ENCODE peak calls at places on chromosomes 11 and 22, in six cellular contexts. P is K562, E is SK-N-SH, F is HepG2, Q is HL-60, S is GM12878. V is an unnamed sample.

GRCh38 chr22:37896181-37896592 is 9.9 kb upstream of the MICALL1 start:
- DNase-seq in F (peak), Q (peak), E (no peak), S (peak), P (no peak), V (no peak)

GRCh38 chr11:77665240-77665965 is 27.8 kb upstream of the CLNS1A start:
- DNase-seq in E (no peak), Q (no peak), S (no peak), P (no peak), F (no peak), V (no peak)

GRCh38 chr11:118415739-118416068 is 14.3 kb downstream of the ATP5MG start:
- DNase-seq in S (no peak), E (peak), Q (peak), F (no peak), P (peak), V (peak)

GRCh38 chr11:111329306-111330204 is 31.2 kb downstream of the POU2AF3 start:
- DNase-seq in Q (no peak), E (no peak), F (no peak), S (no peak), P (no peak), V (no peak)

GRCh38 chr11:13928566-13929251 is 33.8 kb upstream of the SPON1 start:
- DNase-seq in S (no peak), Q (no peak), P (peak), F (no peak), E (no peak), V (no peak)

GRCh38 chr11:28964811-28965210 is 856.6 kb downstream of the METTL15 start:
- DNase-seq in F (no peak), E (no peak), P (no peak), S (no peak), Q (no peak), V (no peak)

GRCh38 chr22:41925783-41926460 is 684 bp downstream of the TNFRSF13C start:
- DNase-seq in S (no peak), F (peak), E (peak), Q (peak), P (peak), V (peak)

GRCh38 chr22:37420656-37421467 is 6.4 kb downstream of the ELFN2 start:
- DNase-seq in S (no peak), Q (peak), E (no peak), F (no peak), P (no peak), V (no peak)

GRCh38 chr11:1480555-1481482 is 5.8 kb downstream of the MOB2 start:
- DNase-seq in Q (no peak), P (no peak), S (no peak), F (no peak), E (no peak), V (no peak)

GRCh38 chr22:22687638-22688500 is 43.5 kb downstream of the GGTLC2 start:
- DNase-seq in Q (peak), S (no peak), E (peak), P (peak), F (peak), V (no peak)

GRCh38 chr11:75389276-75389605 is 10.1 kb upstream of the RPS3 start:
- DNase-seq in Q (no peak), P (no peak), E (no peak), F (no peak), S (no peak), V (no peak)

GRCh38 chr11:75384438-75385080 is 14.8 kb upstream of the RPS3 start:
- DNase-seq in P (peak), F (peak), S (no peak), E (peak), Q (peak), V (peak)

GRCh38 chr11:75387742-75388294 is 11.5 kb upstream of the RPS3 start:
- DNase-seq in Q (no peak), P (no peak), S (no peak), E (no peak), F (no peak), V (no peak)

GRCh38 chr11:75388386-75389275 is 10.7 kb upstream of the RPS3 start:
- DNase-seq in E (peak), P (peak), S (no peak), Q (peak), F (peak), V (peak)

DNA sequence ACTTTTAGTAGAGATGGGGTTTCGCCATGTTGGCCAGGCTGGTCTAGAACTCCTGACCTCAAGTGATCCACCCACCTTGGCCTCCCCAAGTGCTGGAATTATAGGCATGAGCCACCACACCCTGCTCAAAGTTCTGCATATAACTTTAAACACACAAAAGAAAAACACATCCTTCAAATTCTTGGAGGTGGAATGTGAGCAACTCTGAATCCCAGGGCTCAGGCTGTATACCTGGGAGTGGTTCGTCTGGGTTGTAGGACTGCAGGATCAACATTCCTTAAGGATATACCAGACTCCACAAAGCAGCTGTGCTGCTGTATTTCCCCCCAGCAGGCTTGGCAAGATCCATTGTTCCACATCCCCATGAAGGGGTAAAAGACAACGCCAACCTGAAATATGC is 12.4 kb upstream of the RPS3 start:
- DNase-seq in F (no peak), P (no peak), Q (no peak), E (no peak), S (no peak), V (peak)
- TF ChIP-seq GABPA in F (no peak), P (no peak), Q (no peak), E (no peak), S (no peak), V (no peak)

GRCh38 chr11:46560300-46561025 is 33.4 kb downstream of the AMBRA1 start:
- DNase-seq in Q (peak), E (no peak), P (no peak), F (no peak), S (peak), V (no peak)
- TF ChIP-seq GABPA in Q (no peak), E (no peak), P (peak), F (no peak), S (no peak), V (no peak)

DNA sequence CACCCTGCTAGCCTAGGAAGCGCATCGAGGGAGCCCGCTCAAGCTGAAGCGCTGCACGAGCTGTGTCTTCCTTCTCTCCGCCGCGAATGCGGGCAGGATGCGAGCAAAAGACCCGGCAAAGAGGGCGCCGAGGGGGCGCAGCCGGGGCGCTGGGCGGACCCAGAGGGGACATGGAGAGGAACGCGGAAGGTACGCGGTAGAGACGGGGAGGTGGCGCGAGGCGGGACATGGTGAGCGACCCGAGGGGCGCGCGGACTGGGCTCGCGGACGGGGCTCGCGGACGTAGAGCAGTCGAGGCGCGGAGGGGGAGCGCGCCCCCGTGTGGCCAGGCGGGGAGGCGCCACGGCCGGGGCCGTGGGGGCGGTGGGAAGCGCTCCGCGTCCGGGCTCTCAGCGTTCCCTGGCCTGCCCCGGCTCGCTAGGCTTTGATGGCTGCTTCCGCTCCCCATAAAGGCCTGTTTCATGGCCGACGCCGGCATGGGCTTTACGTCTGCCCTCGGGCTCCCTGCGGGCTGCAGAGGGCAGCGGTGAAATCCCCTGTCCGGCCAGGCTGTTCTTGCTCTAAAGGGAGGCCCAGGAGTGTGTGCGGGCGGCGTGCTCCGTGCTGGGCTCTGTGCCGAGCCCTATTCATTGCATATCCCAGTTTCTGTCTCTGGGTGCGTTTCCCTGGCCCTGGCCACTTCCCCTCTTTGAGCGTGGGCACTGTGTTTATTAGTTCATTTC is 31.2 kb upstream of the TRIM29 start:
- DNase-seq in S (no peak), F (peak), P (peak), E (peak), Q (peak), V (peak)
- TF ChIP-seq GABPA in S (no peak), F (no peak), P (no peak), E (no peak), Q (no peak), V (no peak)

GRCh38 chr22:17772963-17773605 is 1.2 kb downstream of the BID start:
- DNase-seq in F (no peak), Q (no peak), S (no peak), E (no peak), P (no peak), V (no peak)
- TF ChIP-seq GABPA in F (no peak), Q (no peak), S (no peak), E (no peak), P (no peak), V (no peak)

V was measured in H1.